ENCODE peak calls at places on chromosome 9, in six cellular contexts. G is H9, T is GM12865, I is left cardiac atrium, N is mesendoderm, L is RKO. K is an unnamed sample.

GRCh38 chr9:121650220-121651013 is 1.0 kb upstream of the DAB2IP start:
- DNase-seq in G (peak), T (no peak), I (peak), N (peak), L (no peak), K (peak)

GRCh38 chr9:32423371-32423770 is 38.9 kb downstream of the ACO1 start:
- DNase-seq in G (no peak), T (no peak), I (no peak), N (no peak), L (no peak), K (no peak)

GRCh38 chr9:137800196-137801022 is 77.2 kb upstream of the CACNA1B start:
- DNase-seq in G (no peak), T (no peak), I (no peak), N (no peak), L (no peak), K (no peak)

GRCh38 chr9:68522126-68522525 is 18.6 kb downstream of the TMEM252 start:
- DNase-seq in G (no peak), T (no peak), I (no peak), N (no peak), L (no peak), K (no peak)

GRCh38 chr9:129584136-129584535 is 36.8 kb downstream of the C9orf50 start:
- DNase-seq in G (peak), T (peak), I (peak), N (peak), L (peak), K (peak)

GRCh38 chr9:93673844-93674334 is 97.5 kb downstream of the PHF2 start:
- DNase-seq in G (peak), T (no peak), I (peak), N (no peak), L (no peak), K (no peak)

GRCh38 chr9:129177443-129177790 is 644 bp downstream of the IER5L start:
- DNase-seq in G (no peak), T (no peak), I (no peak), N (no peak), L (no peak), K (peak)

GRCh38 chr9:32899181-32899580 is 102.2 kb downstream of the APTX start:
- DNase-seq in G (no peak), T (no peak), I (no peak), N (no peak), L (peak), K (no peak)

GRCh38 chr9:105837261-105837660 is 142.9 kb downstream of the TMEM38B start:
- DNase-seq in G (no peak), T (no peak), I (no peak), N (no peak), L (no peak), K (no peak)

GRCh38 chr9:35616681-35617459 is 1.3 kb downstream of the CD72 start:
- DNase-seq in G (peak), T (peak), I (peak), N (peak), L (no peak), K (peak)

GRCh38 chr9:16031971-16032370 is 479.1 kb downstream of the CCDC171 start:
- DNase-seq in G (no peak), T (no peak), I (no peak), N (no peak), L (no peak), K (no peak)